ENCODE peak calls at places on chromosomes 16 and 17, in five cellular contexts. M, B, A, Q and R are unnamed samples.

GRCh38 chr16:28830531-28830930 is 7.7 kb downstream of the ATXN2L start:
- DNase-seq in M (no peak), B (no peak), A (no peak), Q (no peak), R (no peak)

GRCh38 chr16:54482892-54483574 is 196.4 kb upstream of the IRX3 start:
- DNase-seq in M (no peak), B (no peak), A (no peak), Q (no peak), R (no peak)

GRCh38 chr17:9529033-9529748 is 46.4 kb downstream of the STX8 start:
- DNase-seq in M (no peak), B (no peak), A (no peak), Q (no peak), R (no peak)

GRCh38 chr16:75929056-75929455 is 202.8 kb upstream of the CPHXL start:
- DNase-seq in M (no peak), B (no peak), A (no peak), Q (no peak), R (no peak)

GRCh38 chr17:11492511-11492910 is 105.8 kb upstream of the DNAH9 start:
- DNase-seq in M (no peak), B (no peak), A (no peak), Q (no peak), R (no peak)

GRCh38 chr17:28404812-28405570 is 1.0 kb downstream of the SLC46A1 start:
- DNase-seq in M (no peak), B (peak; percentile 48), A (no peak), Q (no peak), R (no peak)

GRCh38 chr16:7755347-7755746 is 422.7 kb downstream of the RBFOX1 start:
- DNase-seq in M (no peak), B (no peak), A (no peak), Q (no peak), R (no peak)

GRCh38 chr17:77693301-77693700 is 265.2 kb upstream of the TNRC6C start:
- DNase-seq in M (peak; percentile 70), B (no peak), A (no peak), Q (no peak), R (no peak)

GRCh38 chr17:72467841-72468653 is 347.2 kb downstream of the SOX9 start:
- DNase-seq in M (no peak), B (no peak), A (no peak), Q (no peak), R (no peak)

DNA sequence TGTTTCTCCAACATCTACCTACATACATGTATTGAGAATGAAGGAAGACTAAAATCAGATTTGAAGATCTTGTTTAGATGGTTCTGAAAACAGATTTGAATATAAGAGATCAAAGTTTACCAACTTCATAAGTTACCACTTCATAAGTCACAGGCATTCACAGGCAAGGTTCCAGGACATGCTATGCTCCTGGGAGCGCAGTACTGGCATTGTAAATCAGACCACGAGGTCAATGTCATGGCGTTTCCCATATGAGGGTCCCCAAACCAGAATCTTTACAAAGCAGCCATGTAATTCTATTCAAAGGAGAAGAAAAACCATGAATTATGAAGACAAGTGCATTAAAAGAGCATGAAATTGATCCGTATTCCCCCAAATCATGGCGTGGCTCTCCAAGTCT is 3.0 kb downstream of the CDH11 start:
- DNase-seq in M (no peak), B (no peak), A (no peak), Q (no peak), R (no peak)
- H3K4me3 ChIP-seq in M (no peak overlapping the region), B (peak overlapping the region; percentile 59), A (no peak overlapping the region), Q (no peak overlapping the region), R (peak overlapping the region; percentile 43)

GRCh38 chr16:15970743-15971434 is 21.5 kb downstream of the ABCC1 start:
- DNase-seq in M (no peak), B (no peak), A (no peak), Q (no peak), R (no peak)

GRCh38 chr16:15970202-15970601 is 20.8 kb downstream of the ABCC1 start:
- DNase-seq in M (no peak), B (no peak), A (no peak), Q (no peak), R (no peak)

GRCh38 chr16:15973460-15973859 is 24.0 kb downstream of the ABCC1 start:
- DNase-seq in M (no peak), B (no peak), A (no peak), Q (no peak), R (no peak)

GRCh38 chr16:15972046-15972868 is 22.8 kb downstream of the ABCC1 start:
- DNase-seq in M (no peak), B (no peak), A (no peak), Q (no peak), R (no peak)

DNA sequence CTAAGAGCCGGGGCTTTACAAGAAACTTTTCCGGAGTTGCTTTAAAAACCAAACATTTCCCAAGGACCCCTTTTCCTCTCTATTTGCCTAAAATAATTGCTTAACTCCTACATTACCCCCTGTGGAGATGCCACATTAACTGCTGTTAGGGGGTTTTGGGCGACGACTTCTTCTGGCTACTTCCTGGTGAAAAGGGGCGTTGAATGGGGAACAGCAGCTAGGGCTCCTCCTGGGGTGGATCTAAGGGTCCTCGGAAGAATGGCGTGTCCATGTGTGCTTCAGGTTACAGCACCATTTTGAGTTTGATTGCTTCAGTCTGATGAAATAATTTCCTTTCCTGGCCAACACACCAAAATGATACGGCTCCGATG is 22.0 kb downstream of the ABCC1 start:
- DNase-seq in M (no peak), B (no peak), A (no peak), Q (no peak), R (no peak)
- H3K4me1 ChIP-seq in M (peaks cover 8% of the 10 kb centered on the region), B (peaks cover 36% of the 10 kb centered on the region), A (peaks cover 32% of the 10 kb centered on the region), Q (no peaks in the 10 kb centered on the region), R (peaks cover 42% of the 10 kb centered on the region)

GRCh38 chr16:89363621-89364393 is 126.6 kb downstream of the ANKRD11 start:
- DNase-seq in M (peak; percentile 71), B (no peak), A (no peak), Q (no peak), R (peak; percentile 70)

GRCh38 chr16:89359296-89360147 is 130.8 kb downstream of the ANKRD11 start:
- DNase-seq in M (peak; percentile 75), B (no peak), A (no peak), Q (no peak), R (no peak)

GRCh38 chr16:89358030-89359005 is 132.0 kb downstream of the ANKRD11 start:
- DNase-seq in M (peak; percentile 59), B (no peak), A (no peak), Q (no peak), R (no peak)

GRCh38 chr16:89361756-89362155 is 128.6 kb downstream of the ANKRD11 start:
- DNase-seq in M (peak; percentile 34), B (no peak), A (no peak), Q (no peak), R (no peak)

GRCh38 chr16:89360760-89361435 is 129.5 kb downstream of the ANKRD11 start:
- DNase-seq in M (peak; percentile 72), B (no peak), A (no peak), Q (no peak), R (peak; percentile 85)
- H3K4me3 ChIP-seq in M (no peak overlapping the region), B (no peak overlapping the region), A (no peak overlapping the region), Q (no peak overlapping the region), R (no peak overlapping the region)

GRCh38 chr17:75843577-75844529 is at the start of gene UNC13D:
- DNase-seq in M (no peak), B (peak; percentile 79), A (no peak), Q (peak; percentile 66), R (peak; percentile 90)
- H3K4me1 ChIP-seq in M (no peaks in the 10 kb centered on the region), B (peaks cover 66% of the 10 kb centered on the region), A (peaks cover 30% of the 10 kb centered on the region), Q (no peaks in the 10 kb centered on the region), R (peaks cover 31% of the 10 kb centered on the region)

DNA sequence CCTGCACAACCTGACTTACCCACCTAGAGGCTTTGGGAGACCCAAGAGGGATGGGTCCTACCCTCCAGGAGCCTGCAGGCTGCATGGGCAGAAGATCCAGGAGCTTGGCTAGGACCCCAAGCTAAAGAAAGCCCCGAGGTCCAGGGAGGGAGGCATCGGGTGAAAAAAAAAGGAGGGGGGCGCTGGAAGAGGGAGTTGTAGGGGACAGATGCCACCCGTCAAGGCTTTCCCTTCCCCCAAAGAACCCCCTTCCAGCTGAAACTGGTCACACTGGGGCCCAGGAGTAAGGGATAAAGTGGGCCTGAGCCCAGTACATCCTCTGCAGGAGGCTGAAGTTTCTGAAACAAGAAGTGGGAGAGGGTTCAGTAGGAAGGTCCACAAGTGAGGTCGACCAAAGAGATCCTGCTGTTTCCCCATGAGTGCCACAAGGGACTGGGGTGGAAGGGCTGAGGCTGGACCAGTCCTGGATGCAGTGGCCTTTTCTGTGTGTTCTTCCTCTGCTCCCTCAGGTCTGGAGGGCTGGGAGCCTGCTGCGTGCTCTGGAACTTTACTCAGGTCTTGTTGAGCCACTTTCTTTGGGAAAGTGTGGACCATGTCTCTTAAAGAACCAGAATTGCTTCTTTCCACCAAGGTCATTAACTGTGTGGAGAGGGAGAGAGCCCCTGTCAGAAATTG is 14.2 kb upstream of the CBFB start:
- DNase-seq in M (peak; percentile 40), B (no peak), A (no peak), Q (peak; percentile 37), R (peak; percentile 4)
- H3K4me3 ChIP-seq in M (no peak overlapping the region), B (peak overlapping the region; percentile 65), A (peak overlapping the region; percentile 74), Q (no peak overlapping the region), R (peak overlapping the region; percentile 38)